ENCODE peak calls at places on chromosomes 5 and 9, in six cellular contexts. E is ELF-1; I is CD4-positive, alpha-beta T cell; D is GM20000; C is frontal cortex; L is NCI-H1436. M is an unnamed sample.

GRCh38 chr9:122112238-122112637 is 19.1 kb upstream of the TTLL11 start:
- DNase-seq in E (no peak), I (no peak), D (no peak), C (no peak), L (no peak), M (no peak)

GRCh38 chr5:148922606-148923005 is 96.2 kb downstream of the ADRB2 start:
- DNase-seq in E (no peak), I (no peak), D (no peak), C (no peak), L (no peak), M (no peak)

GRCh38 chr5:172528440-172528839 is 74.1 kb upstream of the SH3PXD2B start:
- DNase-seq in E (no peak), I (no peak), D (no peak), C (no peak), L (no peak), M (no peak)

GRCh38 chr9:89154651-89155336 is 23.8 kb downstream of the SHC3 start:
- DNase-seq in E (no peak), I (no peak), D (no peak), C (no peak), L (no peak), M (no peak)

GRCh38 chr5:154575869-154576806 is 98.1 kb upstream of the HAND1 start:
- DNase-seq in E (peak), I (no peak), D (peak), C (no peak), L (no peak), M (no peak)

GRCh38 chr5:81553570-81554212 is 159.8 kb upstream of the ACOT12 start:
- DNase-seq in E (no peak), I (no peak), D (no peak), C (no peak), L (no peak), M (no peak)

GRCh38 chr5:64680289-64680688 is 10.0 kb upstream of the SHISAL2B start:
- DNase-seq in E (peak), I (no peak), D (no peak), C (no peak), L (no peak), M (no peak)

GRCh38 chr5:5335708-5336211 is 86.7 kb upstream of the ICE1 start:
- DNase-seq in E (peak), I (no peak), D (no peak), C (no peak), L (no peak), M (no peak)

GRCh38 chr5:89615839-89616518 is 733.0 kb upstream of the MEF2C start:
- DNase-seq in E (no peak), I (no peak), D (no peak), C (no peak), L (no peak), M (no peak)

GRCh38 chr9:116096046-116096445 is 57.5 kb upstream of the PAPPA start:
- DNase-seq in E (no peak), I (no peak), D (no peak), C (no peak), L (no peak), M (no peak)

GRCh38 chr5:79509244-79509880 is 4.6 kb downstream of the HOMER1 start:
- DNase-seq in E (no peak), I (no peak), D (no peak), C (no peak), L (no peak), M (no peak)

GRCh38 chr5:66440202-66440680 is 156.0 kb upstream of the MAST4 start:
- DNase-seq in E (no peak), I (no peak), D (peak), C (no peak), L (no peak), M (no peak)

GRCh38 chr5:1167728-1168709 is 33.4 kb upstream of the SLC6A19 start:
- DNase-seq in E (peak), I (peak), D (peak), C (peak), L (peak), M (peak)

GRCh38 chr9:138047469-138048040 is 170.0 kb downstream of the CACNA1B start:
- DNase-seq in E (no peak), I (no peak), D (no peak), C (no peak), L (no peak), M (no peak)

GRCh38 chr5:119131530-119132313 is 60.8 kb downstream of the DMXL1 start:
- DNase-seq in E (no peak), I (no peak), D (no peak), C (no peak), L (no peak), M (no peak)

GRCh38 chr5:147659166-147659929 is 123.2 kb downstream of the JAKMIP2 start:
- DNase-seq in E (peak), I (no peak), D (no peak), C (no peak), L (no peak), M (no peak)

GRCh38 chr5:165497707-165498106 is 1992.3 kb downstream of the MAT2B start:
- DNase-seq in E (peak), I (no peak), D (no peak), C (no peak), L (peak), M (no peak)

GRCh38 chr5:72046106-72046505 is 61.2 kb upstream of the MAP1B start:
- DNase-seq in E (no peak), I (no peak), D (no peak), C (no peak), L (no peak), M (no peak)

GRCh38 chr9:137298983-137299521 is 3.0 kb downstream of the NRARP start:
- DNase-seq in E (no peak), I (no peak), D (no peak), C (no peak), L (no peak), M (no peak)

GRCh38 chr9:96450613-96451544 is 910 bp downstream of the HABP4 start:
- DNase-seq in E (peak), I (peak), D (peak), C (peak), L (no peak), M (no peak)

GRCh38 chr5:111755942-111756353 is 1.0 kb downstream of the NREP start:
- DNase-seq in E (peak), I (no peak), D (no peak), C (no peak), L (no peak), M (peak)

GRCh38 chr9:108953983-108954574 is 19.9 kb downstream of the ABITRAM start:
- DNase-seq in E (no peak), I (no peak), D (peak), C (no peak), L (peak), M (peak)

GRCh38 chr5:37840036-37840909 is at the start of gene GDNF:
- DNase-seq in E (peak), I (no peak), D (peak), C (no peak), L (no peak), M (no peak)

GRCh38 chr9:82546131-82546530 is 516.8 kb downstream of the RASEF start:
- DNase-seq in E (no peak), I (no peak), D (no peak), C (no peak), L (no peak), M (no peak)

GRCh38 chr5:74034738-74035137 is 408.7 kb downstream of the ARHGEF28 start:
- DNase-seq in E (no peak), I (no peak), D (no peak), C (no peak), L (no peak), M (peak)

GRCh38 chr5:128815201-128815600 is 150.1 kb upstream of the SLC27A6 start:
- DNase-seq in E (peak), I (no peak), D (no peak), C (no peak), L (no peak), M (no peak)

GRCh38 chr5:937151-937924 is 44.7 kb downstream of the TRIP13 start:
- DNase-seq in E (no peak), I (no peak), D (no peak), C (no peak), L (no peak), M (no peak)

GRCh38 chr9:123415593-123415930 is 59.6 kb downstream of the CRB2 start:
- DNase-seq in E (no peak), I (no peak), D (no peak), C (no peak), L (no peak), M (no peak)

GRCh38 chr9:132743886-132744544 is 73.8 kb downstream of the GTF3C4 start:
- DNase-seq in E (no peak), I (no peak), D (no peak), C (no peak), L (no peak), M (no peak)

GRCh38 chr5:6554812-6555211 is 78.0 kb downstream of the NSUN2 start:
- DNase-seq in E (no peak), I (no peak), D (no peak), C (no peak), L (no peak), M (no peak)

GRCh38 chr9:82781965-82782392 is 281.0 kb downstream of the RASEF start:
- DNase-seq in E (no peak), I (no peak), D (no peak), C (no peak), L (peak), M (peak)

GRCh38 chr9:93592389-93593021 is 16.1 kb downstream of the PHF2 start:
- DNase-seq in E (peak), I (no peak), D (no peak), C (no peak), L (no peak), M (no peak)

GRCh38 chr5:142000709-142001484 is 11.9 kb downstream of the GNPDA1 start:
- DNase-seq in E (peak), I (no peak), D (no peak), C (no peak), L (peak), M (no peak)

GRCh38 chr9:122121931-122122330 is 28.8 kb upstream of the TTLL11 start:
- DNase-seq in E (no peak), I (no peak), D (no peak), C (no peak), L (no peak), M (no peak)

GRCh38 chr9:138059196-138059595 is 181.6 kb downstream of the CACNA1B start:
- DNase-seq in E (no peak), I (no peak), D (no peak), C (no peak), L (no peak), M (no peak)